ENCODE peak calls at places on chromosomes 5 and 9, in six cellular contexts. T is T1000; C is activated CD4-positive, CD25-positive, alpha-beta regulatory T cell; Q is Jurkat, Clone E6-1; H is tibial artery; G is T47D. E is an unnamed sample.

GRCh38 chr9:74963043-74963442 is 10.3 kb upstream of the C9orf40 start:
- DNase-seq in T (no peak), C (no peak), H (no peak), Q (no peak), G (no peak), E (no peak)

GRCh38 chr5:138874241-138874640 is 894 bp downstream of the LRRTM2 start:
- DNase-seq in G (no peak), Q (no peak), H (no peak), T (no peak), C (no peak), E (no peak)

GRCh38 chr9:68822596-68823165 is 117.6 kb downstream of the PIP5K1B start:
- DNase-seq in H (no peak), T (no peak), Q (no peak), C (no peak), G (no peak), E (no peak)

GRCh38 chr5:57805170-57805569 is 322.6 kb upstream of the ACTBL2 start:
- DNase-seq in H (no peak), T (no peak), Q (no peak), G (no peak), C (no peak), E (no peak)

GRCh38 chr9:131593255-131593820 is 48.0 kb downstream of the PRRT1B start:
- DNase-seq in C (no peak), T (no peak), Q (no peak), H (no peak), G (no peak), E (no peak)

GRCh38 chr9:135888126-135888765 is 19.1 kb downstream of the CAMSAP1 start:
- DNase-seq in H (no peak), G (no peak), C (no peak), Q (no peak), T (no peak), E (no peak)

GRCh38 chr9:95511232-95511951 is 5.4 kb downstream of the PTCH1 start:
- DNase-seq in H (peak), Q (no peak), G (peak), C (no peak), T (peak), E (no peak)

GRCh38 chr5:130277522-130277921 is 373.3 kb downstream of the CHSY3 start:
- DNase-seq in C (no peak), H (no peak), T (no peak), G (no peak), Q (no peak), E (no peak)

GRCh38 chr5:107831612-107832395 is 161.1 kb upstream of the EFNA5 start:
- DNase-seq in Q (no peak), G (no peak), H (no peak), C (no peak), T (no peak), E (peak)

GRCh38 chr5:112787261-112787660 is 49.6 kb downstream of the APC start:
- DNase-seq in Q (no peak), C (no peak), T (no peak), G (no peak), H (no peak), E (no peak)

GRCh38 chr5:138177936-138178515 is 404 bp downstream of the BRD8 start:
- DNase-seq in T (no peak), H (no peak), Q (no peak), G (peak), C (no peak), E (no peak)

GRCh38 chr5:132979367-132979935 is 16.0 kb upstream of the AFF4 start:
- DNase-seq in H (no peak), T (no peak), Q (no peak), C (no peak), G (no peak), E (no peak)

GRCh38 chr5:144794922-144795321 is 624.2 kb downstream of the KCTD16 start:
- DNase-seq in T (no peak), H (no peak), G (no peak), C (no peak), Q (no peak), E (no peak)

GRCh38 chr5:57304931-57305330 is 131.1 kb downstream of the GPBP1 start:
- DNase-seq in G (no peak), C (no peak), H (no peak), T (no peak), Q (no peak), E (no peak)

GRCh38 chr5:98599016-98599415 is 174.4 kb upstream of the RGMB start:
- DNase-seq in C (no peak), T (no peak), Q (no peak), G (no peak), H (no peak), E (no peak)

GRCh38 chr9:121300283-121301119 is 32.5 kb downstream of the GSN start:
- DNase-seq in T (no peak), C (no peak), H (no peak), Q (no peak), G (no peak), E (no peak)

GRCh38 chr5:148805323-148806290 is 20.8 kb upstream of the ADRB2 start:
- DNase-seq in H (no peak), Q (no peak), G (no peak), T (peak), C (no peak), E (no peak)

GRCh38 chr9:135989157-135989556 is 28.0 kb upstream of the UBAC1 start:
- DNase-seq in H (no peak), T (no peak), C (no peak), Q (no peak), G (no peak), E (no peak)

GRCh38 chr5:146025108-146025507 is 80.3 kb downstream of the PLAC8L1 start:
- DNase-seq in T (no peak), H (no peak), C (no peak), G (no peak), Q (no peak), E (no peak)

GRCh38 chr9:134628354-134628736 is 13.3 kb upstream of the COL5A1 start:
- DNase-seq in H (no peak), C (no peak), G (no peak), T (no peak), Q (no peak), E (no peak)